ENCODE peak calls at places on chromosomes 4 and X, in four cellular contexts. N, H, M and L are unnamed samples.

GRCh38 chrX:136047001-136047642 is 61.9 kb downstream of the SLC9A6 start:
- DNase-seq in M (no peak), H (no peak), N (peak), L (no peak)

GRCh38 chrX:140572724-140573123 is 67.9 kb upstream of the SOX3 start:
- DNase-seq in H (peak), N (peak), M (peak), L (peak)

GRCh38 chrX:2342878-2343277 is 157.9 kb downstream of the DHRSX start:
- DNase-seq in H (no peak), N (peak), M (no peak), L (no peak)

GRCh38 chrX:129318375-129318774 is 204.9 kb downstream of the SMARCA1 start:
- DNase-seq in H (no peak), M (no peak), N (peak), L (no peak)

GRCh38 chr4:1194028-1194900 is 21.9 kb upstream of the SPON2 start:
- DNase-seq in M (peak), N (peak), H (no peak), L (peak)

GRCh38 chr4:150130953-150131352 is 52.7 kb downstream of the DCLK2 start:
- DNase-seq in N (peak), M (no peak), H (no peak), L (no peak)

GRCh38 chrX:17826609-17827496 is 34.2 kb downstream of the RAI2 start:
- DNase-seq in N (peak), M (no peak), H (no peak), L (no peak)

GRCh38 chrX:82333575-82333974 is 1131.7 kb downstream of the SH3BGRL start:
- DNase-seq in M (no peak), N (no peak), H (no peak), L (no peak)

GRCh38 chr4:40473578-40474388 is 138.7 kb downstream of the CHRNA9 start:
- DNase-seq in N (no peak), M (no peak), H (no peak), L (no peak)

GRCh38 chr4:101818362-101818761 is 27.8 kb downstream of the BANK1 start:
- DNase-seq in M (no peak), H (no peak), N (no peak), L (no peak)

GRCh38 chr4:150096625-150097024 is 18.4 kb downstream of the DCLK2 start:
- DNase-seq in N (no peak), M (no peak), H (no peak), L (no peak)

GRCh38 chr4:2649604-2650114 is 106.5 kb downstream of the TNIP2 start:
- DNase-seq in M (no peak), H (no peak), N (no peak), L (no peak)

GRCh38 chr4:22942920-22943559 is 250.3 kb downstream of the GBA3 start:
- DNase-seq in H (no peak), M (no peak), N (no peak), L (no peak)

DNA sequence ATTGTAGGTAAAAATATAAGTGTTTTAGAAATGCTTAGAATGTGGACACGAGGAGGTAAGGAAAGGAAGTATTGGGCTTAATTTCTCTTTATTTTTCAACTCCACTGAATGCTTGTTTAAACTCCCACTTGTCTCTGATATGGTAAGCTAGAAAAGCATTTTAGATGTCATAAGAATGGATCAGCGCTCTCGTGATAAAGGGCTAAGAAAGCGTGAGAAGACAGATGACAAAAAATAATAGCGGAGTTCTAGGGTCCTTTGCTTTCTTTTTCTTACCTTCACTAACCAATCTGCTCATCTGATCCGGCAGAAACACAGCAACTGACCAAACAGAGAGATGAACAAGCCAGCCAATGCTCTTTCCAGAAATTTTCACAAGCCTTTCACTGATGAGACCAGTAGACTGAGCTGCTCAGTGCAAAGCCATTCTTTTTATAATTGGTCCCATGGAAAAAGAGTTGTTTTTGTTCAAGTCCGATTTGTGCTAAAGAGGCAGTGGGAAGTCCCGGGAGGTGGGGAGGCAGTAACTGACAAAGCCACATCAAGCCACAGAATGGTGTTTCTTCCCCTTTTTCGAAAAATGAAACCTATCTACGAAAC is at the start of gene TASL:
- DNase-seq in N (no peak), H (no peak), M (no peak), L (no peak)
- H3K27ac ChIP-seq in N (no peak), H (no peak), M (no peak), L (no peak)

GRCh38 chr4:152258804-152259708 is 276.8 kb downstream of the FBXW7 start:
- DNase-seq in N (peak), H (no peak), M (no peak), L (no peak)

GRCh38 chr4:152257601-152258066 is 278.3 kb downstream of the FBXW7 start:
- DNase-seq in H (no peak), N (no peak), M (no peak), L (no peak)

GRCh38 chr4:152258391-152258790 is 277.5 kb downstream of the FBXW7 start:
- DNase-seq in H (no peak), N (no peak), M (no peak), L (no peak)

GRCh38 chr4:152256996-152257395 is 278.9 kb downstream of the FBXW7 start:
- DNase-seq in N (no peak), H (no peak), M (no peak), L (no peak)

DNA sequence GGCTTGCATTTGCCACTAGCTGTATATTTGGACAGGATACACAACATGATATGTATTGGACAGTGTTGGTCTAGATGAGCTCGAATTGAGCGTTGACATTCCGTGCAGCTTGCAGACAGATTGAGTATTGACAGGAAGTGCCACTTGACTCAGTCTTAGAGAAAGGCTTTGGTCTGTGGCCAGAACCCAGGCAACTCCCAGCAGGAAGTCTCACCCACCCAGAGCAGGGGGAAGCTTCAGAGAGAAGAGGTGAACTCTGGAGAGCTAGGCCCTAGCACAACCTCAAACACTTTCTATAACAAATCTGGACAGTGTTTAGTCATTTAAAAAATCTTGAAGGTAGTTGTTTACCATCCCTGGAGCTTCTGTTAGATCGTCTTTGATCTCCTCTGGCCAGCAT is 280.5 kb downstream of the FBXW7 start:
- DNase-seq in H (no peak), M (peak), N (peak), L (no peak)
- H3K27ac ChIP-seq in H (no peak), M (no peak), N (no peak), L (no peak)

GRCh38 chrX:119429471-119429870 is 30.3 kb downstream of the SLC25A43 start:
- DNase-seq in H (no peak), M (no peak), N (no peak), L (no peak)
- H3K27ac ChIP-seq in H (no peak), M (no peak), N (no peak), L (no peak)

DNA sequence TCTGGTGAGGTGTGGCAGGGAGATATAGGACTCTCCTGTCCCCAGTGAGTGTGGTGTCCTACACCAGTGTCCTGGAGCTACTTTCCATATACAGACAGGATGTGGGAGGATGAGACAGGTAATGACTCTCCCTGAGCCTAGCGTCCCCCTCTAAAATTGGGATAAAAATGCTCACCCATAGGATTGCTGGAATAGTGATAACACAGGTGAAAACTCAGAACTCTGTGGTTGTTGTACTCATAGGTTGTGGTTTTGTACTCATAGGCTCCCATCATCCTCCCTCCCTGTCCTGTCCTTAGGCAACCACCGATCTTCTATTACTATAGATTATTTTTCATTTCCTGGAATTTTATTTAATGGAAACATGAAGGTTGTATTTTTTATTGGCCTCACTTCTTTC is 60.7 kb upstream of the NXF3 start:
- DNase-seq in N (no peak), M (no peak), H (no peak), L (no peak)
- H3K27ac ChIP-seq in N (no peak), M (no peak), H (no peak), L (no peak)

GRCh38 chr4:24630937-24631336 is 46.6 kb upstream of the DHX15 start:
- DNase-seq in M (peak), H (no peak), N (no peak), L (no peak)
- H3K27ac ChIP-seq in M (no peak), H (no peak), N (no peak), L (no peak)